ENCODE peak calls at places on chromosomes 4 and X, in six cellular contexts. W, V, I, F, R and Y are unnamed samples.

GRCh38 chr4:131296192-131296591 is 1852.9 kb upstream of the PCDH10 start:
- DNase-seq in F (no peak), R (no peak), V (no peak), I (no peak), W (no peak), Y (no peak)

GRCh38 chrX:106037835-106038473 is 573 bp downstream of the SERPINA7 start:
- DNase-seq in R (no peak), V (no peak), I (no peak), W (no peak), F (no peak), Y (no peak)

GRCh38 chr4:40749717-40750460 is at the start of gene NSUN7:
- DNase-seq in R (peak), W (peak), V (no peak), F (no peak), I (peak), Y (no peak)

GRCh38 chrX:45767021-45767491 is 566.4 kb upstream of the DIPK2B start:
- DNase-seq in I (no peak), V (no peak), R (no peak), W (no peak), F (no peak), Y (peak)

GRCh38 chrX:100643943-100644587 is at the start of gene SRPX2:
- DNase-seq in W (no peak), I (no peak), V (peak), F (peak), R (no peak), Y (peak)

GRCh38 chr4:39706334-39706733 is 8.4 kb downstream of the UBE2K start:
- DNase-seq in W (no peak), I (no peak), F (peak), V (peak), R (no peak), Y (peak)

GRCh38 chr4:132683957-132684356 is 465.1 kb upstream of the PCDH10 start:
- DNase-seq in R (no peak), W (no peak), V (no peak), I (no peak), F (no peak), Y (no peak)

GRCh38 chrX:69014200-69014599 is 151.1 kb downstream of the PJA1 start:
- DNase-seq in I (no peak), V (no peak), W (no peak), R (no peak), F (no peak), Y (no peak)

GRCh38 chr4:53489279-53489889 is 101.9 kb downstream of the LNX1 start:
- DNase-seq in I (no peak), F (no peak), R (no peak), W (no peak), V (no peak), Y (no peak)

GRCh38 chrX:20412871-20413486 is 146.3 kb upstream of the RPS6KA3 start:
- DNase-seq in F (no peak), V (no peak), R (no peak), W (peak), I (peak), Y (no peak)

GRCh38 chr4:143355540-143356217 is 19.0 kb downstream of the GAB1 start:
- DNase-seq in R (no peak), I (no peak), W (no peak), V (no peak), F (no peak), Y (no peak)

GRCh38 chr4:147793569-147793968 is 61.7 kb downstream of the ARHGAP10 start:
- DNase-seq in F (no peak), V (no peak), R (no peak), I (no peak), W (no peak), Y (no peak)

GRCh38 chr4:144903953-144904711 is 193.9 kb downstream of the ANAPC10 start:
- DNase-seq in I (no peak), F (no peak), R (no peak), V (no peak), W (no peak), Y (no peak)

GRCh38 chr4:128841402-128841801 is 31.9 kb downstream of the JADE1 start:
- DNase-seq in V (no peak), R (no peak), W (no peak), F (no peak), I (no peak), Y (no peak)

GRCh38 chrX:54494970-54495813 is 842 bp downstream of the FGD1 start:
- DNase-seq in I (no peak), R (peak), W (no peak), F (peak), V (no peak), Y (no peak)

GRCh38 chr4:77156912-77157858 is at the start of gene CCNG2:
- DNase-seq in R (peak), F (peak), I (peak), W (peak), V (peak), Y (peak)

GRCh38 chr4:185716008-185716976 is 95.7 kb downstream of the SORBS2 start:
- DNase-seq in W (no peak), I (no peak), R (no peak), F (no peak), V (no peak), Y (no peak)

GRCh38 chr4:104394409-104394813 is 100.3 kb downstream of the CXXC4 start:
- DNase-seq in W (no peak), R (no peak), V (no peak), I (no peak), F (no peak), Y (no peak)

GRCh38 chrX:47497274-47497673 is 14.3 kb upstream of the ZNF41 start:
- DNase-seq in I (no peak), V (no peak), W (no peak), R (no peak), F (no peak), Y (no peak)

GRCh38 chr4:154720123-154720522 is 23.7 kb upstream of the LRAT start:
- DNase-seq in I (no peak), R (no peak), V (no peak), F (no peak), W (no peak), Y (no peak)

GRCh38 chr4:22463179-22463578 is 52.7 kb downstream of the ADGRA3 start:
- DNase-seq in R (no peak), W (no peak), V (no peak), I (no peak), F (no peak), Y (no peak)

GRCh38 chrX:50905334-50905733 is 5.2 kb upstream of the BMP15 start:
- DNase-seq in F (no peak), W (no peak), V (no peak), I (no peak), R (no peak), Y (no peak)

GRCh38 chr4:16278178-16278577 is 51.9 kb upstream of the TAPT1 start:
- DNase-seq in V (no peak), F (no peak), W (no peak), R (no peak), I (no peak), Y (no peak)

DNA sequence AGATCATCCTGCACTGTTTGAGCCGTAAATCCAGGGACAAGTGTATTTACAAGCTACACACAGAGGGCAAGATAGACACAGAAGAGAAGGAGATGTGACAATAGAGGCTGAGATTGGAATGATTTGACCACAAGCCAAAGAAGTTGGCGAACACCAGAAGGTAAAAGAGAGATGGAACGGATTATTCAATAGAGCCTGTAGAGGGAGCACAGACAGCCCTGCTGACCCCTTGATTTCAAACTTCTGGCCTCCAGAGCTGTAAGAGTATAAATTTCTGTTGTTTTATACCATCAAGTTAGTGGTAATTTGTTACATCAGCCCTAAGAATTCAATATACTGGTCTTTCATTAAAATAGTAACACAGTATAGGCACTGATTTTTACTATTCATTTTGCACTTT is 447.8 kb downstream of the FAT4 start:
- DNase-seq in R (no peak), I (no peak), W (no peak), V (no peak), F (no peak), Y (no peak)
- TF ChIP-seq CTCF in R (no peak), I (no peak), W (no peak), V (no peak), F (no peak), Y (peak)

GRCh38 chr4:151408630-151409469 is at the start of gene FHIP1A:
- DNase-seq in F (peak), V (peak), I (peak), R (peak), W (peak), Y (peak)
- TF ChIP-seq CTCF in F (peak), V (no peak), I (no peak), R (peak), W (no peak), Y (peak)

GRCh38 chrX:140091276-140091886 is 126.1 kb upstream of the CXorf66 start:
- DNase-seq in V (no peak), R (peak), F (no peak), I (peak), W (peak), Y (no peak)

GRCh38 chrX:140090800-140091275 is 125.5 kb upstream of the CXorf66 start:
- DNase-seq in F (no peak), I (no peak), W (peak), V (no peak), R (no peak), Y (no peak)

GRCh38 chrX:140088438-140088837 is 123.1 kb upstream of the CXorf66 start:
- DNase-seq in F (no peak), W (no peak), R (no peak), V (no peak), I (no peak), Y (no peak)

GRCh38 chrX:140087865-140088264 is 122.5 kb upstream of the CXorf66 start:
- DNase-seq in F (no peak), I (no peak), R (no peak), V (no peak), W (no peak), Y (no peak)

DNA sequence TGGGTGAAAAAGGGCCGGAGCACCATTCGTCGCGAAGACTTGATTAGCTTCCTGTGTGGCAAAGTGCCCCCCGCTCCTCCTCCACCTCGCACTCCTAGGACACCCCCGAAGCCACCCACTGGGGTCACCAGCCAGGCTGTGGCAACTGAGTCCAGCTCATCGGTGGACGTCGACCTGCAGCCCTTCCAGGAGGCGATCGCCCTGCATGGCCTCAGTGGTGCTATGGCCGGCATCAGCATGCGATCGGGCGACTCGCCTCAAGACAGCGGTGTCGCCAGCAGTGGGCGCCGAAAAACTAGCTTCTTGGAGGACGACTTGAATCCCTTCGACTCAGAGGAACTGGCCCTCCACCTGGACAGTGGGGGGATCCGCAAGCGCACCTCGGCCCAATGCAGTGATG is 126.8 kb upstream of the CXorf66 start:
- DNase-seq in R (no peak), V (no peak), I (no peak), F (no peak), W (no peak), Y (no peak)
- TF ChIP-seq CTCF in R (no peak), V (no peak), I (no peak), F (no peak), W (no peak), Y (no peak)

DNA sequence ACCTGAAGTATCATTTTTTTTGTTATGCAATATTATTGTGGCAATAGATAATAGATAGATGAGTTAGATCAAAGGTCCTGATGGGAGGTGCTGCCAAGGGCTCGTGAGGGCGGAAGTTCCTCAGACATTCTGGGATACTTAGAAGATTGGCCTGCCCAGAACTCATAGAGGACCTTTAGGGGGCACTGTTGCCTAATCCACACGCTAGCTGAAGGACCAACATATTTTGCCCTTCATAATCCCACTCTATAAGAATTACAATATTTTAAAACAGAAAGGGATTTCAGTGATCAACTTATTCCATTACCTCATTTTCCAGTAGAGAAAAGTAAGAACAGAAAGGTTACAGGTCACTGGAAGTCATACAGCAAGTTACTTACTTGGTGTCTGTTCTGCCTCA is 22.9 kb upstream of the COX7B2 start:
- DNase-seq in R (no peak), F (no peak), V (no peak), I (no peak), W (peak), Y (no peak)
- TF ChIP-seq CTCF in R (no peak), F (peak), V (no peak), I (no peak), W (peak), Y (peak)

GRCh38 chr4:56606385-56606784 is 74.7 kb downstream of the HOPX start:
- DNase-seq in V (no peak), W (no peak), F (no peak), R (no peak), I (no peak), Y (no peak)
- TF ChIP-seq CTCF in V (no peak), W (no peak), F (no peak), R (no peak), I (no peak), Y (no peak)

DNA sequence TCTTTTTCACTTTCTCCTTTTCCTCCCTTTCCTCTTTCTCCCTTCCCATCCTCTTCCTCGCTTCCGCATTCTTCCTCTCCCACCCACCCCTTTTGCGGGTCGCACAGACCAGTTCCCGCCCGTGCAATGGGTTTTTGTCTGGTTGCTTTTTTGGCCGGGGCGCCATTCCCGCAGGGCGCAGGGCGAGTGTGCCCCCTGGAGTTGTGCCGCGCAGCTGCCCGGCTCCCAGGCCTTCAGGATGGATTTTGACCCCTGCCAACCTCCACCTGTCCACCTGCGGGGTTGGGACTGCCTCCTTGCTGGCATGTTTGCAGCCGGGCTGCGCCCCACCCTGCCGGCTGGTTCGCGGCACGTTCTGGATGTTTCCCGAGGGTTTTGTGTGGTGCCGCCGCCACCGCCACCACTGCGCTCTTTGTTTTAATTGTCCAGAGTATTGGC is 578 bp upstream of the SEL1L3 start:
- DNase-seq in I (no peak), R (peak), V (no peak), F (no peak), W (peak), Y (no peak)
- TF ChIP-seq CTCF in I (no peak), R (no peak), V (no peak), F (no peak), W (no peak), Y (peak)

GRCh38 chr4:85165808-85166207 is 199.3 kb upstream of the WDFY3 start:
- DNase-seq in R (no peak), V (no peak), W (no peak), I (no peak), F (no peak), Y (no peak)
- TF ChIP-seq CTCF in R (no peak), V (no peak), W (no peak), I (no peak), F (no peak), Y (no peak)